ENCODE peak calls at places on chromosomes 5 and 9, in six cellular contexts. R is NCI-H2107; E is fibroblast of mammary gland; O is stimulated activated CD4-positive, alpha-beta T cell treated with anti-CD3 and anti-CD28 coated beads, Interleukin-12 subunit alpha, Interleukin-12 subunit beta, amount 100 ng/mL, for 4 hours; Z is kidney tubule cell; M is stimulated activated CD8-positive, alpha-beta memory T cell treated with anti-CD3 and anti-CD28 coated beads, Interleukin-2, amount 100 ng/mL, for 48 hours. V is an unnamed sample.

GRCh38 chr5:158639876-158640570 is 459.7 kb downstream of the EBF1 start:
- DNase-seq in R (no peak), E (peak; percentile 69), O (no peak), Z (peak; percentile 2), M (no peak), V (peak; percentile 15)

GRCh38 chr9:86807577-86807976 is 139.7 kb downstream of the GAS1 start:
- DNase-seq in R (no peak), E (peak; percentile 42), O (no peak), Z (no peak), M (no peak), V (no peak)

GRCh38 chr5:176639981-176640380 is 7.3 kb upstream of the TSPAN17 start:
- DNase-seq in R (no peak), E (peak; percentile 15), O (no peak), Z (no peak), M (no peak), V (no peak)

GRCh38 chr9:83706703-83707517 is 848 bp downstream of the UBQLN1 start:
- DNase-seq in R (no peak), E (no peak), O (peak; percentile 63), Z (peak; percentile 29), M (peak; percentile 71), V (no peak)

GRCh38 chr9:133731876-133732321 is 6.3 kb downstream of the SARDH start:
- DNase-seq in R (peak; percentile 72), E (peak; percentile 50), O (no peak), Z (peak; percentile 37), M (no peak), V (no peak)

GRCh38 chr9:136050706-136051567 is 44.2 kb downstream of the NACC2 start:
- DNase-seq in R (no peak), E (no peak), O (no peak), Z (no peak), M (no peak), V (no peak)

GRCh38 chr9:107016383-107016782 is 153.4 kb downstream of the ZNF462 start:
- DNase-seq in R (no peak), E (no peak), O (no peak), Z (peak; percentile 51), M (no peak), V (no peak)

GRCh38 chr5:151204051-151204450 is 19.8 kb downstream of the CCDC69 start:
- DNase-seq in R (no peak), E (no peak), O (no peak), Z (no peak), M (no peak), V (no peak)

GRCh38 chr5:126414874-126415502 is 8.2 kb upstream of the GRAMD2B start:
- DNase-seq in R (no peak), E (peak; percentile 74), O (no peak), Z (peak; percentile 21), M (no peak), V (peak; percentile 81)

GRCh38 chr5:178642351-178642909 is 15.6 kb upstream of the CLK4 start:
- DNase-seq in R (no peak), E (peak; percentile 99), O (no peak), Z (peak; percentile 95), M (no peak), V (peak; percentile 61)

GRCh38 chr9:131470581-131470991 is 32.1 kb upstream of the POMT1 start:
- DNase-seq in R (no peak), E (no peak), O (no peak), Z (no peak), M (no peak), V (no peak)

GRCh38 chr9:35954942-35955546 is 2.9 kb downstream of the OR2S2 start:
- DNase-seq in R (peak; percentile 50), E (peak; percentile 87), O (no peak), Z (peak; percentile 77), M (no peak), V (peak; percentile 50)

GRCh38 chr5:172540099-172540870 is 86.0 kb upstream of the SH3PXD2B start:
- DNase-seq in R (no peak), E (no peak), O (no peak), Z (no peak), M (no peak), V (no peak)

GRCh38 chr5:164392531-164392930 is 887.1 kb downstream of the MAT2B start:
- DNase-seq in R (no peak), E (no peak), O (no peak), Z (no peak), M (no peak), V (no peak)

GRCh38 chr9:127679506-127679905 is 27.3 kb upstream of the CFAP157 start:
- DNase-seq in R (no peak), E (no peak), O (no peak), Z (no peak), M (no peak), V (no peak)

GRCh38 chr9:3699868-3700267 is 174.1 kb upstream of the RFX3 start:
- DNase-seq in R (no peak), E (no peak), O (no peak), Z (no peak), M (no peak), V (no peak)